ENCODE peak calls at places on chromosomes 3 and 15, in seven cellular contexts. K, F, S, Z, W, D and H are unnamed samples.

GRCh38 chr3:126197854-126198584 is 17.6 kb upstream of the ALDH1L1 start:
- DNase-seq in K (peak; percentile 90), F (peak; percentile 12), S (no peak), Z (peak; percentile 58), W (no peak), D (peak; percentile 78), H (no peak)

GRCh38 chr3:73235768-73236167 is 174.3 kb downstream of the EBLN2 start:
- DNase-seq in K (no peak), F (no peak), S (no peak), Z (no peak), W (no peak), D (no peak), H (no peak)

GRCh38 chr15:64635486-64635815 is 139.9 kb downstream of the RBPMS2 start:
- DNase-seq in K (no peak), F (no peak), S (no peak), Z (no peak), W (no peak), D (peak; percentile 72), H (no peak)

GRCh38 chr15:61582092-61582491 is 353.0 kb upstream of the RORA start:
- DNase-seq in K (no peak), F (no peak), S (no peak), Z (no peak), W (no peak), D (no peak), H (no peak)

GRCh38 chr3:17535173-17535730 is 207.2 kb downstream of the TBC1D5 start:
- DNase-seq in K (no peak), F (no peak), S (no peak), Z (no peak), W (no peak), D (no peak), H (no peak)

GRCh38 chr15:40448354-40448753 is 7.6 kb downstream of the BAHD1 start:
- DNase-seq in K (no peak), F (no peak), S (no peak), Z (no peak), W (no peak), D (no peak), H (no peak)

GRCh38 chr3:156497326-156497725 is 57.6 kb downstream of the SSR3 start:
- DNase-seq in K (no peak), F (no peak), S (no peak), Z (no peak), W (no peak), D (peak; percentile 57), H (no peak)

GRCh38 chr3:38493019-38493418 is 3.1 kb upstream of the EXOG start:
- DNase-seq in K (no peak), F (no peak), S (no peak), Z (no peak), W (no peak), D (peak; percentile 50), H (no peak)

GRCh38 chr3:130960139-130960779 is 66.4 kb downstream of the ASTE1 start:
- DNase-seq in K (no peak), F (no peak), S (no peak), Z (no peak), W (no peak), D (peak; percentile 31), H (no peak)

GRCh38 chr3:176950743-176951142 is 246.5 kb downstream of the TBL1XR1 start:
- DNase-seq in K (peak; percentile 25), F (no peak), S (no peak), Z (no peak), W (no peak), D (peak; percentile 77), H (no peak)

GRCh38 chr3:112858410-112859069 is 11.9 kb upstream of the CD200R1L start:
- DNase-seq in K (no peak), F (no peak), S (no peak), Z (no peak), W (no peak), D (peak; percentile 4), H (no peak)

GRCh38 chr3:17160597-17160996 is 275.8 kb downstream of the PLCL2 start:
- DNase-seq in K (no peak), F (no peak), S (no peak), Z (no peak), W (no peak), D (no peak), H (no peak)